ENCODE peak calls at places on chromosome 19, in six cellular contexts. One of them, this sample, is unnamed.

GRCh38 chr19:8458380-8458779 is 13.6 kb downstream of the HNRNPM start:
- DNase-seq in EL: no peak
- DNase-seq in AG09319: no peak
- DNase-seq in activated CD8-positive, alpha-beta T cell treated with anti-CD3 and anti-CD28 coated beads, Interleukin-2, amount 10 ng/mL, durations not matched to agents 7 days and 5 days: no peak
- DNase-seq in HEK293T: no peak
- DNase-seq in RPMI8226: no peak
- DNase-seq in this sample: no peak

GRCh38 chr19:40763963-40764362 is 11.4 kb upstream of the MIA start:
- DNase-seq in EL: no peak
- DNase-seq in AG09319: no peak
- DNase-seq in activated CD8-positive, alpha-beta T cell treated with anti-CD3 and anti-CD28 coated beads, Interleukin-2, amount 10 ng/mL, durations not matched to agents 7 days and 5 days: no peak
- DNase-seq in HEK293T: no peak
- DNase-seq in RPMI8226: no peak
- DNase-seq in this sample: no peak

GRCh38 chr19:5293607-5294089 is 47.0 kb downstream of the PTPRS start:
- DNase-seq in EL: peak
- DNase-seq in AG09319: peak
- DNase-seq in activated CD8-positive, alpha-beta T cell treated with anti-CD3 and anti-CD28 coated beads, Interleukin-2, amount 10 ng/mL, durations not matched to agents 7 days and 5 days: no peak
- DNase-seq in HEK293T: peak
- DNase-seq in RPMI8226: no peak
- DNase-seq in this sample: no peak

GRCh38 chr19:40717880-40718773 is 1.2 kb downstream of the ITPKC start:
- DNase-seq in EL: peak
- DNase-seq in AG09319: no peak
- DNase-seq in activated CD8-positive, alpha-beta T cell treated with anti-CD3 and anti-CD28 coated beads, Interleukin-2, amount 10 ng/mL, durations not matched to agents 7 days and 5 days: no peak
- DNase-seq in HEK293T: no peak
- DNase-seq in RPMI8226: peak
- DNase-seq in this sample: no peak

GRCh38 chr19:39138221-39139211 is 12.9 kb downstream of the PAK4 start:
- DNase-seq in EL: no peak
- DNase-seq in AG09319: no peak
- DNase-seq in activated CD8-positive, alpha-beta T cell treated with anti-CD3 and anti-CD28 coated beads, Interleukin-2, amount 10 ng/mL, durations not matched to agents 7 days and 5 days: no peak
- DNase-seq in HEK293T: no peak
- DNase-seq in RPMI8226: no peak
- DNase-seq in this sample: no peak

GRCh38 chr19:54154603-54155345 is 4.7 kb downstream of the LENG1 start:
- DNase-seq in EL: peak
- DNase-seq in AG09319: no peak
- DNase-seq in activated CD8-positive, alpha-beta T cell treated with anti-CD3 and anti-CD28 coated beads, Interleukin-2, amount 10 ng/mL, durations not matched to agents 7 days and 5 days: peak
- DNase-seq in HEK293T: no peak
- DNase-seq in RPMI8226: no peak
- DNase-seq in this sample: no peak

GRCh38 chr19:56594783-56595547 is at the start of gene ZNF71:
- DNase-seq in EL: peak
- DNase-seq in AG09319: peak
- DNase-seq in activated CD8-positive, alpha-beta T cell treated with anti-CD3 and anti-CD28 coated beads, Interleukin-2, amount 10 ng/mL, durations not matched to agents 7 days and 5 days: peak
- DNase-seq in HEK293T: peak
- DNase-seq in RPMI8226: peak
- DNase-seq in this sample: peak

GRCh38 chr19:3656747-3657394 is 30.3 kb upstream of the CACTIN start:
- DNase-seq in EL: no peak
- DNase-seq in AG09319: no peak
- DNase-seq in activated CD8-positive, alpha-beta T cell treated with anti-CD3 and anti-CD28 coated beads, Interleukin-2, amount 10 ng/mL, durations not matched to agents 7 days and 5 days: no peak
- DNase-seq in HEK293T: no peak
- DNase-seq in RPMI8226: no peak
- DNase-seq in this sample: no peak

GRCh38 chr19:30228113-30228725 is 144.0 kb upstream of the ZNF536 start:
- DNase-seq in EL: no peak
- DNase-seq in AG09319: no peak
- DNase-seq in activated CD8-positive, alpha-beta T cell treated with anti-CD3 and anti-CD28 coated beads, Interleukin-2, amount 10 ng/mL, durations not matched to agents 7 days and 5 days: no peak
- DNase-seq in HEK293T: peak
- DNase-seq in RPMI8226: no peak
- DNase-seq in this sample: no peak

GRCh38 chr19:39819786-39820185 is 14.2 kb downstream of the DYRK1B start:
- DNase-seq in EL: no peak
- DNase-seq in AG09319: no peak
- DNase-seq in activated CD8-positive, alpha-beta T cell treated with anti-CD3 and anti-CD28 coated beads, Interleukin-2, amount 10 ng/mL, durations not matched to agents 7 days and 5 days: no peak
- DNase-seq in HEK293T: no peak
- DNase-seq in RPMI8226: no peak
- DNase-seq in this sample: no peak

GRCh38 chr19:32373614-32374295 is 28.3 kb downstream of the ZNF507 start:
- DNase-seq in EL: peak
- DNase-seq in AG09319: peak
- DNase-seq in activated CD8-positive, alpha-beta T cell treated with anti-CD3 and anti-CD28 coated beads, Interleukin-2, amount 10 ng/mL, durations not matched to agents 7 days and 5 days: no peak
- DNase-seq in HEK293T: peak
- DNase-seq in RPMI8226: no peak
- DNase-seq in this sample: peak

GRCh38 chr19:18322318-18322758 is 538 bp downstream of the LSM4 start:
- DNase-seq in EL: peak
- DNase-seq in AG09319: no peak
- DNase-seq in activated CD8-positive, alpha-beta T cell treated with anti-CD3 and anti-CD28 coated beads, Interleukin-2, amount 10 ng/mL, durations not matched to agents 7 days and 5 days: peak
- DNase-seq in HEK293T: no peak
- DNase-seq in RPMI8226: peak
- DNase-seq in this sample: no peak

GRCh38 chr19:49421878-49422202 is 1.4 kb downstream of the PTH2 start:
- DNase-seq in EL: no peak
- DNase-seq in AG09319: no peak
- DNase-seq in activated CD8-positive, alpha-beta T cell treated with anti-CD3 and anti-CD28 coated beads, Interleukin-2, amount 10 ng/mL, durations not matched to agents 7 days and 5 days: no peak
- DNase-seq in HEK293T: no peak
- DNase-seq in RPMI8226: no peak
- DNase-seq in this sample: no peak

GRCh38 chr19:8089664-8090601 is 37.4 kb downstream of the CCL25 start:
- DNase-seq in EL: no peak
- DNase-seq in AG09319: no peak
- DNase-seq in activated CD8-positive, alpha-beta T cell treated with anti-CD3 and anti-CD28 coated beads, Interleukin-2, amount 10 ng/mL, durations not matched to agents 7 days and 5 days: no peak
- DNase-seq in HEK293T: no peak
- DNase-seq in RPMI8226: no peak
- DNase-seq in this sample: no peak

GRCh38 chr19:44876930-44877530 is 14.0 kb upstream of the TOMM40 start:
- DNase-seq in EL: no peak
- DNase-seq in AG09319: no peak
- DNase-seq in activated CD8-positive, alpha-beta T cell treated with anti-CD3 and anti-CD28 coated beads, Interleukin-2, amount 10 ng/mL, durations not matched to agents 7 days and 5 days: peak
- DNase-seq in HEK293T: no peak
- DNase-seq in RPMI8226: peak
- DNase-seq in this sample: no peak

GRCh38 chr19:30648321-30648720 is 276.1 kb downstream of the ZNF536 start:
- DNase-seq in EL: no peak
- DNase-seq in AG09319: no peak
- DNase-seq in activated CD8-positive, alpha-beta T cell treated with anti-CD3 and anti-CD28 coated beads, Interleukin-2, amount 10 ng/mL, durations not matched to agents 7 days and 5 days: no peak
- DNase-seq in HEK293T: no peak
- DNase-seq in RPMI8226: no peak
- DNase-seq in this sample: no peak

GRCh38 chr19:28497887-28498286 is 715.1 kb downstream of the UQCRFS1 start:
- DNase-seq in EL: no peak
- DNase-seq in AG09319: no peak
- DNase-seq in activated CD8-positive, alpha-beta T cell treated with anti-CD3 and anti-CD28 coated beads, Interleukin-2, amount 10 ng/mL, durations not matched to agents 7 days and 5 days: no peak
- DNase-seq in HEK293T: no peak
- DNase-seq in RPMI8226: no peak
- DNase-seq in this sample: no peak

GRCh38 chr19:28394705-28395104 is 818.2 kb downstream of the UQCRFS1 start:
- DNase-seq in EL: no peak
- DNase-seq in AG09319: no peak
- DNase-seq in activated CD8-positive, alpha-beta T cell treated with anti-CD3 and anti-CD28 coated beads, Interleukin-2, amount 10 ng/mL, durations not matched to agents 7 days and 5 days: no peak
- DNase-seq in HEK293T: no peak
- DNase-seq in RPMI8226: peak
- DNase-seq in this sample: no peak

GRCh38 chr19:11463391-11463790 is 17.5 kb downstream of the ELAVL3 start:
- DNase-seq in EL: no peak
- DNase-seq in AG09319: no peak
- DNase-seq in activated CD8-positive, alpha-beta T cell treated with anti-CD3 and anti-CD28 coated beads, Interleukin-2, amount 10 ng/mL, durations not matched to agents 7 days and 5 days: no peak
- DNase-seq in HEK293T: no peak
- DNase-seq in RPMI8226: no peak
- DNase-seq in this sample: no peak

GRCh38 chr19:2578911-2579677 is 103.2 kb downstream of the GADD45B start:
- DNase-seq in EL: peak
- DNase-seq in AG09319: peak
- DNase-seq in activated CD8-positive, alpha-beta T cell treated with anti-CD3 and anti-CD28 coated beads, Interleukin-2, amount 10 ng/mL, durations not matched to agents 7 days and 5 days: peak
- DNase-seq in HEK293T: peak
- DNase-seq in RPMI8226: peak
- DNase-seq in this sample: peak

GRCh38 chr19:1251503-1252220 is 3.3 kb downstream of the MIDN start:
- DNase-seq in EL: no peak
- DNase-seq in AG09319: no peak
- DNase-seq in activated CD8-positive, alpha-beta T cell treated with anti-CD3 and anti-CD28 coated beads, Interleukin-2, amount 10 ng/mL, durations not matched to agents 7 days and 5 days: peak
- DNase-seq in HEK293T: no peak
- DNase-seq in RPMI8226: no peak
- DNase-seq in this sample: no peak

GRCh38 chr19:17681505-17682125 is 6.5 kb downstream of the UNC13A start:
- DNase-seq in EL: peak
- DNase-seq in AG09319: no peak
- DNase-seq in activated CD8-positive, alpha-beta T cell treated with anti-CD3 and anti-CD28 coated beads, Interleukin-2, amount 10 ng/mL, durations not matched to agents 7 days and 5 days: peak
- DNase-seq in HEK293T: peak
- DNase-seq in RPMI8226: peak
- DNase-seq in this sample: no peak

GRCh38 chr19:18762125-18763023 is 28.7 kb downstream of the COMP start:
- DNase-seq in EL: no peak
- DNase-seq in AG09319: no peak
- DNase-seq in activated CD8-positive, alpha-beta T cell treated with anti-CD3 and anti-CD28 coated beads, Interleukin-2, amount 10 ng/mL, durations not matched to agents 7 days and 5 days: no peak
- DNase-seq in HEK293T: no peak
- DNase-seq in RPMI8226: peak
- DNase-seq in this sample: no peak

GRCh38 chr19:2567580-2567979 is 91.7 kb downstream of the GADD45B start:
- DNase-seq in EL: no peak
- DNase-seq in AG09319: no peak
- DNase-seq in activated CD8-positive, alpha-beta T cell treated with anti-CD3 and anti-CD28 coated beads, Interleukin-2, amount 10 ng/mL, durations not matched to agents 7 days and 5 days: no peak
- DNase-seq in HEK293T: no peak
- DNase-seq in RPMI8226: no peak
- DNase-seq in this sample: no peak

GRCh38 chr19:13882841-13883240 is 5.9 kb downstream of the NANOS3 start:
- DNase-seq in EL: no peak
- DNase-seq in AG09319: no peak
- DNase-seq in activated CD8-positive, alpha-beta T cell treated with anti-CD3 and anti-CD28 coated beads, Interleukin-2, amount 10 ng/mL, durations not matched to agents 7 days and 5 days: peak
- DNase-seq in HEK293T: no peak
- DNase-seq in RPMI8226: no peak
- DNase-seq in this sample: no peak

GRCh38 chr19:11138659-11139526 is 16.7 kb downstream of the SPC24 start:
- DNase-seq in EL: peak
- DNase-seq in AG09319: no peak
- DNase-seq in activated CD8-positive, alpha-beta T cell treated with anti-CD3 and anti-CD28 coated beads, Interleukin-2, amount 10 ng/mL, durations not matched to agents 7 days and 5 days: no peak
- DNase-seq in HEK293T: no peak
- DNase-seq in RPMI8226: peak
- DNase-seq in this sample: no peak

GRCh38 chr19:15702590-15702930 is 25.3 kb upstream of the OR10H2 start:
- DNase-seq in EL: peak
- DNase-seq in AG09319: no peak
- DNase-seq in activated CD8-positive, alpha-beta T cell treated with anti-CD3 and anti-CD28 coated beads, Interleukin-2, amount 10 ng/mL, durations not matched to agents 7 days and 5 days: peak
- DNase-seq in HEK293T: peak
- DNase-seq in RPMI8226: peak
- DNase-seq in this sample: peak

GRCh38 chr19:37692956-37693660 is 26.5 kb downstream of the ZNF607 start:
- DNase-seq in EL: no peak
- DNase-seq in AG09319: no peak
- DNase-seq in activated CD8-positive, alpha-beta T cell treated with anti-CD3 and anti-CD28 coated beads, Interleukin-2, amount 10 ng/mL, durations not matched to agents 7 days and 5 days: no peak
- DNase-seq in HEK293T: no peak
- DNase-seq in RPMI8226: no peak
- DNase-seq in this sample: no peak

GRCh38 chr19:57118848-57119247 is 937 bp upstream of the USP29 start:
- DNase-seq in EL: no peak
- DNase-seq in AG09319: no peak
- DNase-seq in activated CD8-positive, alpha-beta T cell treated with anti-CD3 and anti-CD28 coated beads, Interleukin-2, amount 10 ng/mL, durations not matched to agents 7 days and 5 days: no peak
- DNase-seq in HEK293T: no peak
- DNase-seq in RPMI8226: no peak
- DNase-seq in this sample: no peak

GRCh38 chr19:30227071-30227621 is 145.0 kb upstream of the ZNF536 start:
- DNase-seq in EL: no peak
- DNase-seq in AG09319: no peak
- DNase-seq in activated CD8-positive, alpha-beta T cell treated with anti-CD3 and anti-CD28 coated beads, Interleukin-2, amount 10 ng/mL, durations not matched to agents 7 days and 5 days: no peak
- DNase-seq in HEK293T: no peak
- DNase-seq in RPMI8226: no peak
- DNase-seq in this sample: no peak

GRCh38 chr19:3178973-3179738 is 587 bp downstream of the S1PR4 start:
- DNase-seq in EL: no peak
- DNase-seq in AG09319: no peak
- DNase-seq in activated CD8-positive, alpha-beta T cell treated with anti-CD3 and anti-CD28 coated beads, Interleukin-2, amount 10 ng/mL, durations not matched to agents 7 days and 5 days: peak
- DNase-seq in HEK293T: no peak
- DNase-seq in RPMI8226: no peak
- DNase-seq in this sample: no peak

GRCh38 chr19:15197275-15198005 is 3.4 kb downstream of the NOTCH3 start:
- DNase-seq in EL: no peak
- DNase-seq in AG09319: no peak
- DNase-seq in activated CD8-positive, alpha-beta T cell treated with anti-CD3 and anti-CD28 coated beads, Interleukin-2, amount 10 ng/mL, durations not matched to agents 7 days and 5 days: no peak
- DNase-seq in HEK293T: no peak
- DNase-seq in RPMI8226: peak
- DNase-seq in this sample: no peak

GRCh38 chr19:17089238-17089637 is 13.7 kb downstream of the MYO9B start:
- DNase-seq in EL: peak
- DNase-seq in AG09319: peak
- DNase-seq in activated CD8-positive, alpha-beta T cell treated with anti-CD3 and anti-CD28 coated beads, Interleukin-2, amount 10 ng/mL, durations not matched to agents 7 days and 5 days: no peak
- DNase-seq in HEK293T: no peak
- DNase-seq in RPMI8226: no peak
- DNase-seq in this sample: no peak

GRCh38 chr19:54576411-54576976 is 2.9 kb downstream of the LILRA2 start:
- DNase-seq in EL: no peak
- DNase-seq in AG09319: no peak
- DNase-seq in activated CD8-positive, alpha-beta T cell treated with anti-CD3 and anti-CD28 coated beads, Interleukin-2, amount 10 ng/mL, durations not matched to agents 7 days and 5 days: no peak
- DNase-seq in HEK293T: no peak
- DNase-seq in RPMI8226: no peak
- DNase-seq in this sample: no peak

GRCh38 chr19:35142531-35143230 is 374 bp upstream of the FXYD7 start:
- DNase-seq in EL: peak
- DNase-seq in AG09319: no peak
- DNase-seq in activated CD8-positive, alpha-beta T cell treated with anti-CD3 and anti-CD28 coated beads, Interleukin-2, amount 10 ng/mL, durations not matched to agents 7 days and 5 days: peak
- DNase-seq in HEK293T: peak
- DNase-seq in RPMI8226: peak
- DNase-seq in this sample: peak

GRCh38 chr19:10018219-10018618 is 4.9 kb downstream of the RDH8 start:
- DNase-seq in EL: peak
- DNase-seq in AG09319: no peak
- DNase-seq in activated CD8-positive, alpha-beta T cell treated with anti-CD3 and anti-CD28 coated beads, Interleukin-2, amount 10 ng/mL, durations not matched to agents 7 days and 5 days: no peak
- DNase-seq in HEK293T: no peak
- DNase-seq in RPMI8226: no peak
- DNase-seq in this sample: no peak

GRCh38 chr19:49165111-49165750 is 7.6 kb downstream of the TRPM4 start:
- DNase-seq in EL: no peak
- DNase-seq in AG09319: no peak
- DNase-seq in activated CD8-positive, alpha-beta T cell treated with anti-CD3 and anti-CD28 coated beads, Interleukin-2, amount 10 ng/mL, durations not matched to agents 7 days and 5 days: no peak
- DNase-seq in HEK293T: no peak
- DNase-seq in RPMI8226: no peak
- DNase-seq in this sample: no peak

GRCh38 chr19:39953915-39954314 is 17.1 kb upstream of the PSMC4 start:
- DNase-seq in EL: no peak
- DNase-seq in AG09319: no peak
- DNase-seq in activated CD8-positive, alpha-beta T cell treated with anti-CD3 and anti-CD28 coated beads, Interleukin-2, amount 10 ng/mL, durations not matched to agents 7 days and 5 days: no peak
- DNase-seq in HEK293T: no peak
- DNase-seq in RPMI8226: no peak
- DNase-seq in this sample: no peak